ENCODE peak calls at places on chromosomes 12 and 14, in nine cellular contexts. O, U, L, J, W, E, X, B and K are unnamed samples.

GRCh38 chr14:60233891-60234290 is 15.1 kb upstream of the PPM1A start:
- DNase-seq in B (no peak), W (no peak), J (no peak), U (no peak), E (no peak), L (no peak), O (no peak), X (no peak), K (no peak)

GRCh38 chr12:92928431-92928961 is 599 bp downstream of the EEA1 start:
- DNase-seq in U (peak), J (no peak), W (peak), X (no peak), B (peak), L (no peak), O (no peak), E (peak), K (no peak)

GRCh38 chr12:68414988-68415387 is 82.8 kb upstream of the MDM1 start:
- DNase-seq in X (no peak), J (no peak), U (no peak), E (peak), W (no peak), O (no peak), L (no peak), B (no peak), K (no peak)

GRCh38 chr12:104377507-104377812 is 73.9 kb downstream of the EID3 start:
- DNase-seq in E (no peak), O (no peak), U (no peak), B (no peak), W (no peak), X (no peak), J (no peak), L (no peak), K (no peak)

GRCh38 chr12:65497645-65498044 is 219.2 kb downstream of the MSRB3 start:
- DNase-seq in W (no peak), E (no peak), U (no peak), O (no peak), J (no peak), B (no peak), X (no peak), L (no peak), K (no peak)

GRCh38 chr12:69405466-69405865 is 45.9 kb downstream of the YEATS4 start:
- DNase-seq in U (no peak), W (no peak), L (peak), X (no peak), B (no peak), O (peak), E (no peak), J (no peak), K (peak)

GRCh38 chr14:49512147-49512551 is 74.0 kb downstream of the RPS29 start:
- DNase-seq in J (no peak), L (peak), U (no peak), B (no peak), X (no peak), O (peak), W (no peak), E (no peak), K (peak)

GRCh38 chr12:12582895-12583303 is 20.2 kb upstream of the DUSP16 start:
- DNase-seq in W (no peak), J (no peak), U (no peak), O (peak), X (no peak), E (peak), B (no peak), L (peak), K (no peak)

GRCh38 chr12:128551266-128552025 is 272.3 kb downstream of the SLC15A4 start:
- DNase-seq in W (no peak), J (no peak), X (no peak), O (no peak), B (no peak), U (no peak), E (no peak), L (no peak), K (no peak)

GRCh38 chr12:108468149-108468968 is 46.7 kb upstream of the FICD start:
- DNase-seq in W (no peak), E (peak), J (peak), O (no peak), U (peak), L (peak), B (peak), X (no peak), K (no peak)

GRCh38 chr14:102502571-102502970 is 7.0 kb downstream of the ANKRD9 start:
- DNase-seq in U (no peak), J (no peak), W (no peak), X (no peak), E (no peak), O (no peak), L (no peak), B (no peak), K (no peak)

GRCh38 chr14:34845869-34846268 is 29.3 kb downstream of the BAZ1A start:
- DNase-seq in W (no peak), J (no peak), X (no peak), L (no peak), B (no peak), U (no peak), O (no peak), E (no peak), K (no peak)

GRCh38 chr14:104795781-104796681 is 483 bp upstream of the AKT1 start:
- DNase-seq in B (peak), W (peak), O (no peak), X (peak), L (peak), J (no peak), U (peak), E (peak), K (no peak)

GRCh38 chr12:27561535-27562350 is 37.7 kb downstream of the PPFIBP1 start:
- DNase-seq in U (no peak), W (no peak), B (no peak), O (no peak), X (no peak), J (no peak), E (no peak), L (no peak), K (no peak)

GRCh38 chr12:51307655-51308593 is 16.1 kb downstream of the BIN2 start:
- DNase-seq in O (peak), L (peak), E (no peak), B (peak), W (no peak), U (no peak), X (no peak), J (no peak), K (peak)

GRCh38 chr12:6195665-6196535 is 4.3 kb upstream of the CD9 start:
- DNase-seq in W (peak), J (peak), X (peak), E (peak), O (peak), U (peak), L (peak), B (peak), K (no peak)

GRCh38 chr14:23572841-23573240 is 5.2 kb upstream of the AP1G2 start:
- DNase-seq in U (no peak), L (no peak), O (no peak), E (no peak), X (peak), W (no peak), B (no peak), J (no peak), K (no peak)

GRCh38 chr12:69210661-69211060 is 28.7 kb upstream of the CPSF6 start:
- DNase-seq in U (no peak), X (no peak), J (no peak), W (no peak), B (no peak), L (no peak), E (no peak), O (no peak), K (no peak)

GRCh38 chr12:107349008-107349747 is 255.8 kb upstream of the CRY1 start:
- DNase-seq in J (peak), E (no peak), O (peak), U (no peak), X (no peak), B (no peak), W (no peak), L (peak), K (peak)

GRCh38 chr12:66678640-66679268 is at the start of gene GRIP1:
- DNase-seq in L (peak), J (peak), E (no peak), U (no peak), X (no peak), W (no peak), B (no peak), O (no peak), K (no peak)

GRCh38 chr12:1502441-1502785 is 92.0 kb downstream of the FBXL14 start:
- DNase-seq in U (no peak), X (no peak), O (no peak), L (no peak), W (no peak), E (no peak), B (no peak), J (no peak), K (no peak)